ENCODE peak calls at places on chromosomes 7 and 10, in eight cellular contexts. L is spleen, A is GM04504, R is ovary, M is HCT116, Q is DMS79 treated with DMSO at 0.1 percent for 48 hours, K is fibroblast of lung, U is WERI-Rb-1. W is an unnamed sample.
A peak's percentile ranks its signal among the peaks of the same experiment; 100 is the strongest.

GRCh38 chr7:54831644-54832095 is 72.7 kb upstream of the SEC61G start:
- DNase-seq in K (no peak), A (no peak), R (no peak), U (no peak), L (no peak), Q (no peak), M (peak; percentile 91), W (no peak)

GRCh38 chr7:18508441-18509427 is 13.2 kb downstream of the HDAC9 start:
- DNase-seq in L (no peak), Q (no peak), K (peak; percentile 68), R (no peak), U (no peak), M (peak; percentile 66), A (peak; percentile 89), W (no peak)

GRCh38 chr7:33836797-33837355 is 68.5 kb upstream of the BMPER start:
- DNase-seq in U (peak; percentile 26), A (no peak), K (peak; percentile 36), Q (no peak), M (peak; percentile 46), R (no peak), L (no peak), W (no peak)

GRCh38 chr10:35270100-35270499 is 66.2 kb upstream of the CCNY start:
- DNase-seq in M (no peak), R (no peak), Q (no peak), A (no peak), K (no peak), U (no peak), L (no peak), W (no peak)

GRCh38 chr10:117078168-117078837 is 59.8 kb downstream of the VAX1 start:
- DNase-seq in Q (no peak), R (no peak), U (no peak), M (peak; percentile 92), A (no peak), L (no peak), K (no peak), W (no peak)

GRCh38 chr7:139591550-139592195 is 68.2 kb downstream of the CLEC2L start:
- DNase-seq in Q (peak; percentile 81), R (no peak), U (no peak), K (no peak), A (no peak), M (no peak), L (no peak), W (no peak)

GRCh38 chr7:136997735-136998134 is 129.3 kb downstream of the CHRM2 start:
- DNase-seq in M (no peak), L (no peak), A (no peak), Q (no peak), K (peak; percentile 29), R (no peak), U (no peak), W (no peak)

GRCh38 chr10:58477902-58478301 is 34.8 kb upstream of the BICC1 start:
- DNase-seq in R (no peak), A (no peak), L (no peak), K (no peak), U (no peak), Q (no peak), M (no peak), W (no peak)

GRCh38 chr10:19453967-19454366 is 362.3 kb upstream of the PLXDC2 start:
- DNase-seq in Q (no peak), M (no peak), L (no peak), K (no peak), A (no peak), U (no peak), R (no peak), W (no peak)

GRCh38 chr10:80924063-80924952 is 386.6 kb downstream of the SH2D4B start:
- DNase-seq in M (peak; percentile 21), K (peak; percentile 37), Q (no peak), U (peak; percentile 61), A (peak; percentile 0), L (no peak), R (no peak), W (no peak)

GRCh38 chr7:1229334-1229935 is 3.2 kb upstream of the UNCX start:
- DNase-seq in M (no peak), Q (no peak), U (no peak), L (no peak), R (no peak), A (no peak), K (no peak), W (no peak)

GRCh38 chr7:125670926-125671572 is 741.4 kb upstream of the POT1 start:
- DNase-seq in A (no peak), K (peak; percentile 33), R (no peak), L (no peak), Q (no peak), U (no peak), M (peak; percentile 22), W (no peak)

GRCh38 chr7:1742555-1743303 is 72.7 kb downstream of the ELFN1 start:
- DNase-seq in Q (peak; percentile 64), L (peak; percentile 82), R (peak; percentile 26), A (no peak), U (no peak), K (peak; percentile 32), M (no peak), W (no peak)

GRCh38 chr10:110323503-110323902 is 18.8 kb upstream of the SMNDC1 start:
- DNase-seq in A (peak; percentile 78), M (no peak), K (peak; percentile 79), Q (no peak), R (no peak), L (no peak), U (no peak), W (no peak)

GRCh38 chr10:44341901-44342300 is 43.0 kb downstream of the CXCL12 start:
- DNase-seq in R (no peak), M (no peak), A (no peak), L (no peak), U (no peak), K (no peak), Q (no peak), W (peak; percentile 43)

GRCh38 chr7:83427929-83428328 is 221.0 kb downstream of the SEMA3E start:
- DNase-seq in A (no peak), K (no peak), Q (peak; percentile 66), M (peak; percentile 12), L (no peak), R (no peak), U (no peak), W (no peak)

GRCh38 chr10:35501923-35502322 is 103.2 kb upstream of the GJD4 start:
- DNase-seq in U (no peak), R (no peak), A (no peak), K (no peak), Q (no peak), L (no peak), M (no peak), W (no peak)

GRCh38 chr10:131214521-131215244 is 96.8 kb downstream of the TCERG1L start:
- DNase-seq in K (no peak), A (no peak), U (no peak), R (no peak), Q (no peak), L (no peak), M (no peak), W (no peak)

GRCh38 chr10:63759335-63759734 is 238.1 kb downstream of the REEP3 start:
- DNase-seq in M (no peak), Q (no peak), L (no peak), R (no peak), U (no peak), K (no peak), A (no peak), W (no peak)

GRCh38 chr10:50396491-50397311 is 145.4 kb upstream of the ASAH2 start:
- DNase-seq in U (no peak), L (no peak), K (peak; percentile 46), Q (no peak), A (no peak), M (no peak), R (no peak), W (no peak)

GRCh38 chr7:43764039-43764789 is 5.7 kb downstream of the BLVRA start:
- DNase-seq in U (no peak), L (peak; percentile 84), K (no peak), Q (no peak), A (no peak), M (no peak), R (peak; percentile 61), W (peak; percentile 77)

GRCh38 chr7:107463139-107464078 is 6.4 kb upstream of the GPR22 start:
- DNase-seq in K (peak; percentile 80), L (peak; percentile 77), Q (peak; percentile 37), A (peak; percentile 51), R (peak; percentile 50), M (peak; percentile 21), U (peak; percentile 46), W (peak; percentile 80)

GRCh38 chr7:135877799-135878198 is 99.4 kb downstream of the MTPN start:
- DNase-seq in M (no peak), L (no peak), A (peak; percentile 47), R (no peak), U (no peak), Q (peak; percentile 17), K (peak; percentile 77), W (no peak)

GRCh38 chr10:132677096-132677904 is 108.6 kb downstream of the NKX6-2 start:
- DNase-seq in K (no peak), U (no peak), A (no peak), Q (no peak), R (no peak), L (peak; percentile 64), M (no peak), W (peak; percentile 56)

GRCh38 chr7:87458148-87458547 is 17.3 kb downstream of the ABCB4 start:
- DNase-seq in L (no peak), U (no peak), M (no peak), K (no peak), R (no peak), Q (no peak), A (no peak), W (no peak)

GRCh38 chr10:110664483-110665420 is 20.6 kb downstream of the RBM20 start:
- DNase-seq in A (peak; percentile 68), U (no peak), Q (no peak), K (peak; percentile 88), M (peak; percentile 76), R (no peak), L (no peak), W (peak; percentile 83)

GRCh38 chr10:21953585-21954057 is 49.9 kb downstream of the DNAJC1 start:
- DNase-seq in M (peak; percentile 53), A (peak; percentile 20), R (no peak), K (peak; percentile 72), L (no peak), U (no peak), Q (peak; percentile 27), W (no peak)

GRCh38 chr10:93445978-93446720 is 36.0 kb downstream of the MYOF start:
- DNase-seq in A (no peak), M (no peak), Q (no peak), L (no peak), K (no peak), R (no peak), U (no peak), W (peak; percentile 59)